ENCODE peak calls at places on chromosomes 2 and 18, in nine cellular contexts. Y is right lobe of liver; K is adrenal gland; M is fibroblast of villous mesenchyme; Z is CD8-positive, alpha-beta memory T cell; Q is left lung; L is Jurkat, Clone E6-1; J is A549; A is AG04449. T is an unnamed sample.

GRCh38 chr18:46615720-46616119 is 41.3 kb downstream of the LOXHD1 start:
- DNase-seq in Y (no peak), K (no peak), M (no peak), Z (no peak), Q (no peak), L (no peak), J (no peak), A (no peak), T (no peak)

GRCh38 chr2:219118504-219118903 is 42.1 kb downstream of the NHEJ1 start:
- DNase-seq in Y (no peak), K (no peak), M (no peak), Z (no peak), Q (no peak), L (no peak), J (no peak), A (no peak), T (no peak)

GRCh38 chr2:142220239-142220638 is 89.4 kb upstream of the LRP1B start:
- DNase-seq in Y (no peak), K (no peak), M (no peak), Z (no peak), Q (no peak), L (no peak), J (no peak), A (no peak), T (no peak)

GRCh38 chr2:128550801-128551416 is 232.2 kb upstream of the HS6ST1 start:
- DNase-seq in Y (no peak), K (no peak), M (no peak), Z (no peak), Q (no peak), L (no peak), J (no peak), A (no peak), T (no peak)

GRCh38 chr2:64931536-64932326 is 57.5 kb upstream of the SLC1A4 start:
- DNase-seq in Y (no peak), K (no peak), M (no peak), Z (no peak), Q (no peak), L (no peak), J (no peak), A (no peak), T (no peak)

GRCh38 chr2:42385225-42385624 is 24.2 kb upstream of the COX7A2L start:
- DNase-seq in Y (no peak), K (no peak), M (peak), Z (no peak), Q (no peak), L (no peak), J (no peak), A (no peak), T (no peak)

GRCh38 chr2:239355139-239355538 is 45.7 kb downstream of the HDAC4 start:
- DNase-seq in Y (no peak), K (no peak), M (peak), Z (no peak), Q (no peak), L (no peak), J (no peak), A (peak), T (no peak)

GRCh38 chr18:45793295-45793965 is 32.0 kb upstream of the SIGLEC15 start:
- DNase-seq in Y (no peak), K (peak), M (peak), Z (no peak), Q (no peak), L (no peak), J (peak), A (peak), T (no peak)

GRCh38 chr18:63043516-63043915 is 276.1 kb downstream of the BCL2 start:
- DNase-seq in Y (no peak), K (no peak), M (peak), Z (no peak), Q (no peak), L (no peak), J (no peak), A (no peak), T (no peak)

DNA sequence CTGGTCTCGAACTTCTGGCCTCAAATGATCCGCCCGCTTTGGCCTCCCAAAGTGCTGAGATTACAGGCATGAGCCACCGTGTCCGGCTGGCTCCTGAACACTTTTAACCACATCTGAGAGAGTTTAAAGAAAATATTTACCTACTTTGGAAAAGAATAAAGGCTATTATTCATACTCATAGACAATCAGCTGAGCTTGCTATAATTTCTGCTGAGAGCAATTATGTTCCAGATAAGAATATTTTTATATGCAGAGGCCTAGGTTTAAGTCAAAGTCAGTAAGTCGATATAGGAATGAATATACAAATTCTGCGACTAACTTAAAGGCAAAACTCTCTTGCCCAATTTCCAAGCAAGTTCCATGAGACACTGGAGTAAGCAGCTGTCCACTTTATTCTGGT is 259.9 kb downstream of the KCNE4 start:
- DNase-seq in Y (no peak), K (no peak), M (no peak), Z (no peak), Q (no peak), L (no peak), J (no peak), A (no peak), T (no peak)
- H3K4me3 ChIP-seq in Y (no peak), K (no peak), M (no peak), Z (no peak), Q (no peak), L (no peak), J (no peak), A (no peak), T (no peak)

GRCh38 chr2:230824406-230824978 is 40.2 kb upstream of the ITM2C start:
- DNase-seq in Y (no peak), K (peak), M (peak), Z (peak), Q (no peak), L (peak), J (peak), A (peak), T (peak)
- H3K4me3 ChIP-seq in Y (peak), K (no peak), M (peak), Z (peak), Q (no peak), L (no peak), J (no peak), A (peak), T (peak)

DNA sequence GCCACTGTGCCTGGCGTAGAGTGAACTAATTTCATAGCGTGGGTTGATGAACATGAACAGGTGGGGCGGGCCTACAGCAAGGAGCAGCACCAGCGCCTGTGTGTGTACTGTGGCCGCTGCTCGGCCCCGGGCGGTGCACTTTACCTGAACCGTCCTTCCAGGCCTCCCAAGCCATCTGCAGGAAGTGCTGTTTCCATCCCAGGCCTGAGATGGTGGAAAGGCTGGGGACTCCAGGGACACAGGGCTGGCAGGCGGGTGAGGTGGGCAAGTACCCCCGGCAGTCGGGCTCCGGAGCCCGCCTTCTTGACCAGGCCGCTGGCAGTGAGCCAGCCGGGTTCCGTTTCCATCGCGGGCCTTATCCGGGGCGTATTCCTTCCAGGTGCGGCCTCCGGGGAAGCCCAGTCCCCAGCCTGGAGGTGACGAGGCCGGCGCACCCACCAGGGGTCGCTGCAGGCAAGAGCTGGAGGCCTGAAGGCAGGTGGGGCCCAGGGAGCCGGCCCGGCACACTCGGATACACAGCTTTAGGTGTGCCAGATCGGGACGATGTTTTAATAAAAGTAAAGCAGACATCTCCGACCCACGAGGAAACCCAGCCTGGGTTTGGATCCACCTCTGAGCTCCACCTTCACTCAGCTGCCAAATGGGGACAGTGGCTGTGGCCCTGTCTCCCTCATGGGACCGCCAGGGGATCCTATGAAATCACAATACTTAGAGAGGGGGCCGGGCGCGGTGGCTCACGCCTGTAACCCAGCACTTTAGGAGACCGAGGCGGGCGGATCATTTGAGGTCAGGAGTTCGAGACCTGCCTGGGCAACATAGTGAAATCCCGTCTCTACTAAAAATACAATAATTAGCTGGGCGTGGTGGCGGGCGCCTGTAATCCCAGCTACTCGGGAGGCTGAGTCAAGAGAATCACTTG is 22.7 kb upstream of the PDIA6 start:
- DNase-seq in Y (peak), K (peak), M (peak), Z (peak), Q (peak), L (no peak), J (peak), A (no peak), T (peak)
- H3K4me3 ChIP-seq in Y (no peak), K (no peak), M (no peak), Z (no peak), Q (no peak), L (no peak), J (no peak), A (no peak), T (no peak)

DNA sequence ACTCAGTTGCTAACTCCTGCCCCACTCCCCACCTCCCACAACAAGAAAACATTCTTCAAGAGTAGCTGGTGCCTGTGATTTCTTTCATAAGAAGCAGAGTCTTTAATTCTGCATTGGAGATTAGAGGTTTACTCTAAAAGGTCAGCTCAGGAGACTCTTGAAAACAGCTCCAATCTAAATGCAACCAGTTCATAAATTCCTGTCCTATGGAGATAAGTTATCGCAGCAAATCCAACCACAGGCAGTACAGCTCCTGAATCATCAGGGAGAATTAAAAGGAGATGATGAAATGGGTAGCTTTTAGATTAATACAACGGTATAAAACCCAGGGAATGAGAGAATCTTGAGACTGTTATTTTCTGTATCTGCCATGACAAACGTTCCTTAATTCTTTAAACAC is 130.7 kb downstream of the SOCS6 start:
- DNase-seq in Y (no peak), K (no peak), M (peak), Z (no peak), Q (no peak), L (no peak), J (no peak), A (no peak), T (no peak)
- H3K4me3 ChIP-seq in Y (no peak), K (no peak), M (peak), Z (no peak), Q (no peak), L (no peak), J (no peak), A (no peak), T (no peak)

DNA sequence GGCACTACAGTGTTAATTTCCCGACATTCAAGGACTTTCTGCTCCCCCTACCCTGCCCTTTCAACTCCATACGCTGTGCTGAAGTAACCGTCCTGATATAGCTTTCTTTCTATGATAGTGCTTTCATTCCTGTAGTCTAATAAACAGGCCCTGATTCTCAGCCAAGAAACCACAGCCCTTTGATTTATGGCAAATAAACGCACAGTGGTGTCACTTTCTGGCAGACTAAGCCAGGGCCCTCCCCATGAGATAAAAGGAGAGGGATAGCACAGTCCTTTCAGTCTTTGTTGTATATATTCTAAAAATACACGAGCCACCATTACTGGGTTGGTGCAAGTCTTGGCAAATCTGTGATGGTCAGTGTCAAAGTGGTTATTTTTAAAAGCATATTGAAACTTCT is 291.2 kb downstream of the ALPK2 start:
- DNase-seq in Y (no peak), K (peak), M (peak), Z (no peak), Q (no peak), L (no peak), J (no peak), A (no peak), T (peak)
- H3K4me3 ChIP-seq in Y (no peak), K (no peak), M (no peak), Z (no peak), Q (no peak), L (no peak), J (no peak), A (no peak), T (no peak)

GRCh38 chr2:30613001-30613400 is 166.0 kb downstream of the LCLAT1 start:
- DNase-seq in Y (no peak), K (no peak), M (no peak), Z (no peak), Q (no peak), L (no peak), J (no peak), A (no peak), T (no peak)
- H3K4me3 ChIP-seq in Y (no peak), K (no peak), M (no peak), Z (no peak), Q (no peak), L (no peak), J (no peak), A (no peak), T (no peak)